ENCODE peak calls at places on chromosomes 3 and 15, in five cellular contexts. Y, B, N, K and Z are unnamed samples. For H3K4me1, the result is how much of the 10 kb centered on the place peaks cover.

GRCh38 chr3:194537732-194538247 is 51.0 kb upstream of the ATP13A3 start:
- DNase-seq in Y (peak), B (no peak), N (no peak), K (peak), Z (no peak)

GRCh38 chr15:40032125-40032839 is 6.7 kb downstream of the SRP14 start:
- DNase-seq in Y (no peak), B (no peak), N (no peak), K (no peak), Z (no peak)

GRCh38 chr3:36679384-36680200 is 84.8 kb downstream of the DCLK3 start:
- DNase-seq in Y (peak), B (no peak), N (no peak), K (no peak), Z (no peak)

GRCh38 chr15:30059771-30060170 is 23.0 kb upstream of the GOLGA8J start:
- DNase-seq in Y (no peak), B (no peak), N (no peak), K (no peak), Z (no peak)

GRCh38 chr3:129305592-129306091 is 27.0 kb downstream of the HMCES start:
- DNase-seq in Y (peak), B (peak), N (peak), K (peak), Z (peak)

GRCh38 chr3:149377408-149378111 is at the start of gene TM4SF1:
- DNase-seq in Y (peak), B (peak), N (no peak), K (peak), Z (peak)

GRCh38 chr3:186782542-186783069 is 771 bp upstream of the EIF4A2 start:
- DNase-seq in Y (no peak), B (no peak), N (no peak), K (no peak), Z (no peak)

GRCh38 chr3:3191675-3192480 is 12.4 kb upstream of the CRBN start:
- DNase-seq in Y (no peak), B (no peak), N (no peak), K (peak), Z (no peak)

GRCh38 chr3:156816091-156816793 is 9.9 kb upstream of the LEKR1 start:
- DNase-seq in Y (peak), B (peak), N (peak), K (peak), Z (no peak)

GRCh38 chr3:170753421-170754344 is 116.3 kb downstream of the RPL22L1 start:
- DNase-seq in Y (peak), B (no peak), N (no peak), K (peak), Z (no peak)

GRCh38 chr3:196287066-196287404 is 491 bp downstream of the PCYT1A start:
- DNase-seq in Y (peak), B (peak), N (no peak), K (no peak), Z (no peak)

GRCh38 chr3:63047068-63047467 is 171.9 kb upstream of the CADPS start:
- DNase-seq in Y (no peak), B (no peak), N (no peak), K (no peak), Z (no peak)

GRCh38 chr15:83064859-83065258 is 2.2 kb downstream of the BTBD1 start:
- DNase-seq in Y (peak), B (no peak), N (no peak), K (peak), Z (no peak)

GRCh38 chr3:43094851-43095250 is 11.0 kb downstream of the POMGNT2 start:
- DNase-seq in Y (no peak), B (no peak), N (peak), K (no peak), Z (no peak)

GRCh38 chr3:171806200-171807128 is 3.8 kb downstream of the PLD1 start:
- DNase-seq in Y (peak), B (no peak), N (no peak), K (peak), Z (no peak)

GRCh38 chr3:117439812-117440211 is 730.2 kb downstream of the TUSC7 start:
- DNase-seq in Y (peak), B (no peak), N (peak), K (no peak), Z (peak)

GRCh38 chr15:82183121-82184031 is 79.2 kb downstream of the EFL1 start:
- DNase-seq in Y (peak), B (no peak), N (no peak), K (no peak), Z (no peak)

GRCh38 chr15:76972420-76973361 is 22.2 kb upstream of the PSTPIP1 start:
- DNase-seq in Y (peak), B (no peak), N (no peak), K (peak), Z (no peak)

GRCh38 chr15:29319823-29320222 is 50.2 kb upstream of the NSMCE3 start:
- DNase-seq in Y (no peak), B (no peak), N (no peak), K (no peak), Z (no peak)

GRCh38 chr3:134373278-134373941 is 837 bp downstream of the AMOTL2 start:
- DNase-seq in Y (peak), B (peak), N (peak), K (peak), Z (peak)

GRCh38 chr3:41600616-41601015 is 361.3 kb downstream of the ULK4 start:
- DNase-seq in Y (peak), B (no peak), N (no peak), K (no peak), Z (no peak)

GRCh38 chr15:62647195-62647865 is 395.2 kb upstream of the TPM1 start:
- DNase-seq in Y (peak), B (no peak), N (no peak), K (no peak), Z (peak)

GRCh38 chr3:196741401-196741761 is 1.7 kb downstream of the PAK2 start:
- DNase-seq in Y (no peak), B (no peak), N (no peak), K (no peak), Z (no peak)

GRCh38 chr3:128884992-128885391 is 5.6 kb downstream of the ACAD9 start:
- DNase-seq in Y (no peak), B (peak), N (no peak), K (no peak), Z (no peak)

GRCh38 chr3:13532085-13532484 is 16.8 kb upstream of the FBLN2 start:
- DNase-seq in Y (peak), B (peak), N (no peak), K (no peak), Z (peak)

GRCh38 chr15:49238342-49238741 is 68.3 kb downstream of the GALK2 start:
- DNase-seq in Y (peak), B (peak), N (no peak), K (no peak), Z (no peak)

GRCh38 chr3:63869929-63870328 is 6.3 kb downstream of the ATXN7 start:
- DNase-seq in Y (no peak), B (no peak), N (no peak), K (no peak), Z (no peak)

GRCh38 chr3:28972921-28973320 is 307.9 kb upstream of the RBMS3 start:
- DNase-seq in Y (peak), B (no peak), N (no peak), K (no peak), Z (no peak)

GRCh38 chr3:154161806-154162205 is 40.6 kb downstream of the ARHGEF26 start:
- DNase-seq in Y (peak), B (no peak), N (no peak), K (no peak), Z (no peak)

GRCh38 chr3:151263126-151263525 is 15.2 kb downstream of the P2RY14 start:
- DNase-seq in Y (peak), B (no peak), N (no peak), K (no peak), Z (peak)

GRCh38 chr3:42658091-42658770 is 4.7 kb downstream of the ZBTB47 start:
- DNase-seq in Y (no peak), B (peak), N (no peak), K (no peak), Z (no peak)

GRCh38 chr3:197026481-197026866 is 3.1 kb downstream of the MELTF start:
- DNase-seq in Y (no peak), B (no peak), N (no peak), K (no peak), Z (no peak)

GRCh38 chr15:74403590-74403919 is 30.2 kb downstream of the SEMA7A start:
- DNase-seq in Y (no peak), B (no peak), N (no peak), K (no peak), Z (no peak)

GRCh38 chr15:74406992-74407705 is 26.6 kb downstream of the SEMA7A start:
- DNase-seq in Y (peak), B (no peak), N (peak), K (no peak), Z (no peak)

GRCh38 chr15:74403981-74404563 is 29.7 kb downstream of the SEMA7A start:
- DNase-seq in Y (no peak), B (no peak), N (no peak), K (no peak), Z (no peak)

GRCh38 chr15:74406517-74406916 is 27.2 kb downstream of the SEMA7A start:
- DNase-seq in Y (no peak), B (no peak), N (no peak), K (no peak), Z (no peak)

GRCh38 chr15:74405823-74406222 is 27.9 kb downstream of the SEMA7A start:
- DNase-seq in Y (no peak), B (no peak), N (no peak), K (no peak), Z (no peak)
- H3K4me1 ChIP-seq in Y (half or more), B (under half), N (under half), K (under half), Z (under half)

GRCh38 chr15:74960995-74961588 is 4.5 kb upstream of the RPP25 start:
- DNase-seq in Y (no peak), B (no peak), N (no peak), K (no peak), Z (no peak)
- H3K4me1 ChIP-seq in Y (under half), B (under half), N (under half), K (half or more), Z (under half)

GRCh38 chr15:52256366-52256765 is 39.2 kb downstream of the MYO5C start:
- DNase-seq in Y (peak), B (peak), N (peak), K (peak), Z (peak)

GRCh38 chr15:52254331-52254730 is 41.3 kb downstream of the MYO5C start:
- DNase-seq in Y (no peak), B (no peak), N (no peak), K (peak), Z (no peak)

GRCh38 chr15:52255935-52256334 is 39.7 kb downstream of the MYO5C start:
- DNase-seq in Y (no peak), B (no peak), N (no peak), K (no peak), Z (no peak)

GRCh38 chr15:52256930-52257733 is 38.5 kb downstream of the MYO5C start:
- DNase-seq in Y (peak), B (no peak), N (peak), K (no peak), Z (no peak)

GRCh38 chr15:52255008-52255407 is 40.6 kb downstream of the MYO5C start:
- DNase-seq in Y (peak), B (no peak), N (no peak), K (peak), Z (no peak)
- H3K4me1 ChIP-seq in Y (under half), B (under half), N (under half), K (under half), Z (under half)

GRCh38 chr3:34008836-34009479 is 210.5 kb downstream of the PDCD6IP start:
- DNase-seq in Y (no peak), B (no peak), N (no peak), K (no peak), Z (no peak)
- H3K4me1 ChIP-seq in Y (half or more), B (under half), N (under half), K (under half), Z (under half)

DNA sequence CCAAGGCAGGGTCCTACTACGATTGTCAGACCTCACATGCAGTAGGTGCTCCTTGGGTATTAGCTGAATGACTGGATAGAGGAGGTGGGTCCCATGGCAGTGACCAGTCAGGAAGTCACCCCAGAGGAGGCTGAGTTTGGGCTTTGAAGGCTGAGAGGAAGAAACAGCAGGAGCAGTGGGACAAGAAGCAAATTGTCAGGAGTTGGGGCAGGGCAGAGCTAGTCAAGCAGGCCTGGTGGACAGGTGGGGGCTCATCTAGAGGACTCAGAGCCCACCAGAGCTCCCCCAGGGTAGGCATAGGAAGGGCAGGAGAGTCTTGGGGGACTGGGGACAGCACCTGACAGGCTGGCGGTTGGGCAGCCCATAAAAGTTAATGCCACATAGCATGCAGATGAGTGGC is 3.1 kb downstream of the NBEAL2 start:
- DNase-seq in Y (no peak), B (no peak), N (no peak), K (no peak), Z (no peak)
- H3K4me1 ChIP-seq in Y (under half), B (under half), N (under half), K (under half), Z (under half)

DNA sequence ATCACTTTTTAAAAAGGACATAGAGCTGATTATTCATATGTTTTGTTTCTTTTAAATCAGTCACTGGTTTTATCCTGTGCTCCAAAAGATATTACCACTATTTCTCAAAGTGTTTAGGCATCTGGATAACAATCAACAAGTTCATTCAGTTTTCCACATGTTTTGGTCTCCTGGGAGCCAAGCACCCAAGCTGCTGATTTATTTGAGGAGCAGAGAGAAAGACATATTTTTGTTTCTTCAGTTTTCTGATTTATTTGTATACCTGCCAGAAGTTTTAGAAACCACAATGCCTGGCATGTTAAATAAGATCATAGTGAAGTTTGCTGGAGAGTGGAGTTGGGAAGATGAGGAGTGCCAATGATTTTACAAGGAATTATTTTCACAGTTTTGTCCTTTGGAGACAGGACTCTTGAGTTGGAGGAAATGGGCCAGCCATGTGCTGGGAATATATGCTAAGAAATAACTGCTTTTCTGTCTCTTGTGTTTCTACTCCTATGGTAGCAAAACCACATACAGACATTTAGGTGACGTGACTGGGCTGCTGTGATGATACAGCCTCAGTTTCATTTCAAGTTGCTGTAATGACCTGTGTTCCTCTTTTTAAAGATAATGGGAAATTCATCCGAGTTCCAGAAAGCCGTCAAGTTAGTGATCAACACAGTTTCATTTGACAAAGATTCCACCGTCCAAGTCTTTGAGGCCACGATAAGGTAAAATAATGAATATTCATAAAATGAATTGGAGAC is 11.7 kb downstream of the EDEM1 start:
- DNase-seq in Y (no peak), B (no peak), N (no peak), K (no peak), Z (no peak)
- H3K4me1 ChIP-seq in Y (half or more), B (under half), N (under half), K (under half), Z (under half)

DNA sequence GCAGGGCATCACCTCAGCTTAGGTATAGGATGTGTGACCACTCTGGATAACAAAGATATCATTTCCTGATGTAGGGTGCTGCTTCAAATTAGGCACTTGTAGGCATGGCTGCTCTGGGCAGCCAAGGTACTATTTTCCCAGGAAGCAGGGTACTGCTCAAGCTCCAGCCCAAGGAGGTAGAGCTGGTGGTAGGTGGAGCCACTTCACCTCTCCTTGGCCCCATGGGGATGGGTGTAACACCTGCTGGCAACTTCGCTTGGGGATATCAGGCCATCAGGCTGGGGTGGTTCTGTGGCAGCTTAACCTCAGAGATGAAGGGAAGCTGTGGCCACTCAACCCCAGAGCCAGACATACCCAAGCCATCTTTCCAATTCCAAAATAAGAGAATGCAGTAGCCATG is 147.1 kb upstream of the IGF1R start:
- DNase-seq in Y (no peak), B (no peak), N (no peak), K (no peak), Z (no peak)
- H3K4me1 ChIP-seq in Y (under half), B (under half), N (under half), K (under half), Z (under half)

GRCh38 chr3:29976871-29977270 is 629.5 kb upstream of the TGFBR2 start:
- DNase-seq in Y (no peak), B (no peak), N (no peak), K (peak), Z (no peak)
- H3K4me1 ChIP-seq in Y (under half), B (under half), N (under half), K (under half), Z (under half)

DNA sequence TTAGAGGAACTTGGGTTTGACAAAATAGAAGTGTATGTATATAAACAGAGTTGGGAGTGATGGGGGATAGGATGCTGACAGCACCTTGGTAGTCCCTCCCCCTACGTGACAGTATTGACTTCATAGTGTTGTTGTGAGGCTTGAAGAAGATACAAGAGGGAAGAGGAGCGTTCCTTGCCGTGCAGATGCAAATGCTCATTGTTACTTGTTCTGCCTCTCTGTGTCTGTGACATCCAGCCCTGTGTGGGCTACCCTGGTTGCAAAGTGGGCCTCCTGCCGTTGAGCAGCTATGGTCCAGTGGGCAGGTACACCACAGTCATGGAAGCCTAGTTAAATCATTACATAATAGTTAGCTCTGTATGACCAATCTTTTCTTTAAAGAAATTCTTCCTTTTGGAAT is 45.0 kb downstream of the SMAD3 start:
- DNase-seq in Y (no peak), B (no peak), N (no peak), K (no peak), Z (no peak)
- H3K4me1 ChIP-seq in Y (half or more), B (half or more), N (under half), K (half or more), Z (half or more)

DNA sequence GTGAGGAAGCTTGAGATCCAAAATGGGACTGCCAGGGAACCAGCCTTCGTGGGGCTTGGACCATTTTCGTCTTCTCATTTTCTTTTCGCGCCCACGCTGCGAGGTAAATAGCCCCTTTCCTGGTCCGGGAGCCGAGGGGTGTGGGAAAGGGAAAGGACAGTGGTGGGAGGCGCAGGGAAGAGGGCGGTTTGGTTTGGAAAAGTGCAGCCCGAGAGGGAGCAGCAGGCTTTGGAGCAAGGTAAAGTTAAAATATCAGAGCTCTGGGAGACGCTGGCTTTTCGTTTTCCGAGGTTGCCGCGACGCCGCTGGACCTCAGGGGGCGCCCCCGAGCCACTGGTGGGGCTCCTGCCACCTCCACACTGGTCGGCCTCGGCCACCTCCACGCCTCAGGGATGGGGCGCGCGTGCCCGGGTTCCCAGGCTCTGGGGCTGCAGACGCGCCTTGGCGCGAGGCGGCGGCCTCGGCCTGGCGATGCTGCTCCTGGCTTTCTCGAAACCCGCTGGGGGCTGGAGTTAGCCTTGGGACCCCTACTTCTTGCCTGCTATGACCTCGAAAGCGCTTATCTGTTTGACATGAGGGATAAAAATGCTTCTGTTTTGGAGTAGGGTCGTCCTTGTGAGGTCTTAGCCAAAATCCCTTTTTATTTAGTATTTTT is 3.2 kb downstream of the PTPRG start:
- DNase-seq in Y (peak), B (peak), N (peak), K (peak), Z (peak)
- H3K4me1 ChIP-seq in Y (under half), B (under half), N (under half), K (under half), Z (under half)